ENCODE peak calls at places on chromosome 16, in nine cellular contexts. C, G, F, T, I, K, L, J and E are unnamed samples.

GRCh38 chr16:89909777-89910716 is 8.6 kb upstream of the MC1R start:
- DNase-seq in J (no peak), T (peak; percentile 78), L (peak; percentile 57), C (peak; percentile 91), F (peak; percentile 79), I (peak; percentile 32), G (peak; percentile 41), K (no peak), E (no peak)

GRCh38 chr16:48232459-48233040 is 11.6 kb upstream of the LONP2 start:
- DNase-seq in T (no peak), J (no peak), K (no peak), C (no peak), F (no peak), I (no peak), G (no peak), L (no peak), E (no peak)

GRCh38 chr16:168424-168823 is 2.6 kb downstream of the HBM start:
- DNase-seq in T (no peak), C (no peak), I (no peak), L (no peak), K (no peak), F (peak; percentile 46), J (no peak), G (no peak), E (no peak)

GRCh38 chr16:68382296-68382718 is 66.0 kb downstream of the SMPD3 start:
- DNase-seq in C (no peak), G (no peak), K (no peak), J (no peak), L (no peak), T (no peak), I (no peak), F (peak; percentile 50), E (no peak)

GRCh38 chr16:89319883-89320716 is 102.6 kb downstream of the ZNF778 start:
- DNase-seq in C (peak; percentile 64), T (peak; percentile 43), J (no peak), I (peak; percentile 48), G (no peak), L (no peak), F (peak; percentile 46), K (peak; percentile 78), E (no peak)

GRCh38 chr16:14509055-14509454 is 121.0 kb downstream of the PARN start:
- DNase-seq in I (no peak), C (no peak), J (no peak), K (no peak), L (no peak), T (no peak), G (no peak), F (no peak), E (no peak)

GRCh38 chr16:89122322-89122831 is 28.7 kb downstream of the ACSF3 start:
- DNase-seq in G (no peak), F (peak; percentile 49), T (no peak), J (no peak), K (no peak), L (no peak), C (peak; percentile 27), I (no peak), E (peak; percentile 33)

GRCh38 chr16:4625617-4626159 is 1.1 kb downstream of the MGRN1 start:
- DNase-seq in C (no peak), K (no peak), T (no peak), G (no peak), F (no peak), L (no peak), J (no peak), I (no peak), E (no peak)

GRCh38 chr16:84537431-84538151 is 33.1 kb upstream of the MEAK7 start:
- DNase-seq in L (no peak), G (no peak), F (no peak), C (no peak), I (no peak), K (no peak), T (no peak), J (no peak), E (no peak)

GRCh38 chr16:8946544-8946943 is 17.2 kb downstream of the USP7 start:
- DNase-seq in F (peak; percentile 21), T (no peak), K (no peak), J (no peak), C (no peak), I (no peak), L (no peak), G (no peak), E (no peak)

GRCh38 chr16:3431779-3432219 is 11.5 kb downstream of the ZNF597 start:
- DNase-seq in I (peak; percentile 95), F (no peak), K (no peak), T (no peak), C (peak; percentile 75), G (peak; percentile 18), L (no peak), J (no peak), E (peak; percentile 25)

GRCh38 chr16:66344533-66345145 is 21.9 kb upstream of the CDH5 start:
- DNase-seq in C (no peak), I (peak; percentile 16), J (no peak), L (no peak), K (peak; percentile 67), T (peak; percentile 52), F (peak; percentile 46), G (no peak), E (peak; percentile 10)